ENCODE peak calls at places on chromosomes 7 and 10, in six cellular contexts. B is sigmoid colon, A is AG04449, Z is GM12865, J is lower leg skin, D is AG10803. W is an unnamed sample.

GRCh38 chr10:49596836-49597235 is 13.3 kb upstream of the SLC18A3 start:
- DNase-seq in B (no peak), A (no peak), Z (no peak), J (no peak), D (no peak), W (no peak)

GRCh38 chr7:24346129-24346528 is 62.1 kb downstream of the NPY start:
- DNase-seq in B (no peak), A (no peak), Z (no peak), J (no peak), D (no peak), W (no peak)

GRCh38 chr7:35379481-35379880 is 125.6 kb upstream of the TBX20 start:
- DNase-seq in B (peak; percentile 69), A (no peak), Z (no peak), J (no peak), D (no peak), W (no peak)

GRCh38 chr10:94292448-94293118 is 70.2 kb downstream of the NOC3L start:
- DNase-seq in B (peak; percentile 76), A (peak; percentile 49), Z (no peak), J (no peak), D (peak; percentile 86), W (peak; percentile 85)

GRCh38 chr10:33790506-33791283 is 456.2 kb upstream of the NRP1 start:
- DNase-seq in B (no peak), A (no peak), Z (no peak), J (no peak), D (no peak), W (no peak)

GRCh38 chr10:111273635-111274034 is 196.8 kb downstream of the ADRA2A start:
- DNase-seq in B (no peak), A (no peak), Z (no peak), J (no peak), D (no peak), W (no peak)

GRCh38 chr7:90931996-90932912 is 332.0 kb upstream of the FZD1 start:
- DNase-seq in B (no peak), A (no peak), Z (peak; percentile 92), J (no peak), D (peak; percentile 75), W (no peak)

GRCh38 chr7:39086638-39087360 is 109.1 kb downstream of the POU6F2 start:
- DNase-seq in B (no peak), A (no peak), Z (no peak), J (no peak), D (no peak), W (no peak)

GRCh38 chr10:95355241-95355779 is 64.5 kb upstream of the PDLIM1 start:
- DNase-seq in B (no peak), A (no peak), Z (no peak), J (no peak), D (no peak), W (peak; percentile 27)

GRCh38 chr10:929965-930364 is 1.5 kb downstream of the LARP4B start:
- DNase-seq in B (no peak), A (no peak), Z (peak; percentile 73), J (peak; percentile 17), D (no peak), W (no peak)

GRCh38 chr7:114070246-114070645 is 151.4 kb upstream of the PPP1R3A start:
- DNase-seq in B (no peak), A (no peak), Z (no peak), J (no peak), D (peak; percentile 24), W (peak; percentile 76)

GRCh38 chr7:42982604-42983115 is 50.5 kb downstream of the MRPL32 start:
- DNase-seq in B (no peak), A (no peak), Z (no peak), J (no peak), D (no peak), W (no peak)

GRCh38 chr7:75531359-75531821 is 39.3 kb downstream of the SPDYE5 start:
- DNase-seq in B (no peak), A (no peak), Z (no peak), J (peak; percentile 61), D (no peak), W (no peak)

GRCh38 chr7:37109853-37110252 is 338.8 kb downstream of the ELMO1 start:
- DNase-seq in B (no peak), A (no peak), Z (peak; percentile 3), J (no peak), D (no peak), W (no peak)

GRCh38 chr7:31126976-31127375 is 74.9 kb downstream of the ADCYAP1R1 start:
- DNase-seq in B (no peak), A (no peak), Z (no peak), J (no peak), D (peak; percentile 16), W (peak; percentile 35)

GRCh38 chr10:62769574-62770242 is 34.8 kb upstream of the ADO start:
- DNase-seq in B (no peak), A (no peak), Z (peak; percentile 73), J (no peak), D (peak; percentile 7), W (peak; percentile 36)

GRCh38 chr7:99124636-99125504 is 19.0 kb downstream of the SMURF1 start:
- DNase-seq in B (no peak), A (no peak), Z (no peak), J (no peak), D (no peak), W (no peak)

GRCh38 chr10:61975107-61975932 is 73.8 kb downstream of the ARID5B start:
- DNase-seq in B (no peak), A (peak; percentile 51), Z (peak; percentile 73), J (no peak), D (peak; percentile 85), W (peak; percentile 76)

GRCh38 chr10:97131702-97132101 is 54.1 kb downstream of the SLIT1 start:
- DNase-seq in B (no peak), A (no peak), Z (no peak), J (no peak), D (peak; percentile 37), W (peak; percentile 11)

GRCh38 chr7:117238937-117239336 is 83.9 kb downstream of the WNT2 start:
- DNase-seq in B (no peak), A (no peak), Z (no peak), J (no peak), D (no peak), W (no peak)
- TF ChIP-seq CTCF in B (no peak), A (no peak), Z (no peak), J (no peak), D (no peak), W (no peak)

DNA sequence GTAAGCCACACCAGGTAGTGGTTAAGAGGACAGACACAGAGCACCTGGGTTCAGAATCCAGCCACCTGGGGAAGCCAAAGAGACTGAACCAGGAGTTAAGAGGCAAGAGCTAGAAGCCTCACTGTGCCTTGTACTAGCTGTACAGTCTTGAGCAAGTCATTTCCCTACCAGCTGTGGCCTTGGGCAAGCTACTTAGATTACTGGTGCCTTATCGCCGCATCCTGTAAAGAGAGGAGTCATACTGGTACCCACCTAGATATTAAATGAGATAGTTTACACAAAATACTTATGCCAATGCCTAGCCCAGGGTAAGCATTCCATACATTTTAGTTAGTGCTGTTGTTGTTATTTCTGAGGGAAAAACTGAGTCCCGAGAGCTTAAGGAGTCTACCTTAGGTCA is 47.7 kb downstream of the HABP2 start:
- DNase-seq in B (no peak), A (no peak), Z (no peak), J (no peak), D (no peak), W (no peak)
- H3K4me3 ChIP-seq in B (no peak overlapping the region), A (no peak overlapping the region), Z (no peak overlapping the region), J (no peak overlapping the region), D (no peak overlapping the region), W (no peak overlapping the region)

DNA sequence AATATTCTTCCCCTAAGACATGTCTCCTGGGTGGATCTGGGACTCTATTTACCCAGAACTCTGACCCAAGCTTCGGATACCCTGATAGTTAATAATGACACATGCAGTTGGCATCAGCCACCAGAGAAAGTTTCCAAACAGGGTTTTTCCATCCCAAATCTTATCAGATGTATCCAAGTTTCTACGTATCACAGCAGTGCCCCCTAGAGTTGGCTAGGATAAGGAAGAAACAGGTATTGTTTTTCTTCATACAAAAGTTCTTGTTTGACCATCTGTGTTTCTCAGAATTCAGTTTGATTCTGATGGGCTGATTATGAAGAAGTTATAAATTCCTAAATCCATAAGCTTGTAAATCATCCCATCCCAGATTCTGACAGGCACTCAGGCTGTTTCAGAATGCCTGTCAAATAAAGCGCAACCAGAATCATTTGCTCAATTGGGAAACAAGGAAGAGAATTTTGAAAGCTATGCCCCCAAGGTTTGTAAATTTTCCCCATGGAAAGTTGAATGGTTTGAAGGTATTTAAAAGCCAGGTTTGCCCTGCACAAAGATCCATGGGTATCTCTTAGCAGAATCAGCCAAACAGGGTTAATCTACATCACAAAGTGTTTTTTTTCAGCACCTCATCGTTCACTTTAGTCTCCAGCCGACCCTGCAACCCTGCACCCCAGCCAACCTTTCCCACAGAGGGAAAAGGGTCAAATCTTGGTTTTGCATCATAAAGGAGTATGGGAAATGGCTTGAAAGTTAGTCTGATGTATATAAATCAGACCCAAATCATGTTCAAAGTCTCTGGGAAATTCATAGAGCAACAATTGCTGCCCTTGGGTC is 47.4 kb downstream of the NRAP start:
- DNase-seq in B (no peak), A (no peak), Z (no peak), J (no peak), D (peak; percentile 28), W (no peak)
- TF ChIP-seq CTCF in B (no peak), A (peak; percentile 25), Z (peak; percentile 30), J (no peak), D (peak; percentile 67), W (peak; percentile 19)

DNA sequence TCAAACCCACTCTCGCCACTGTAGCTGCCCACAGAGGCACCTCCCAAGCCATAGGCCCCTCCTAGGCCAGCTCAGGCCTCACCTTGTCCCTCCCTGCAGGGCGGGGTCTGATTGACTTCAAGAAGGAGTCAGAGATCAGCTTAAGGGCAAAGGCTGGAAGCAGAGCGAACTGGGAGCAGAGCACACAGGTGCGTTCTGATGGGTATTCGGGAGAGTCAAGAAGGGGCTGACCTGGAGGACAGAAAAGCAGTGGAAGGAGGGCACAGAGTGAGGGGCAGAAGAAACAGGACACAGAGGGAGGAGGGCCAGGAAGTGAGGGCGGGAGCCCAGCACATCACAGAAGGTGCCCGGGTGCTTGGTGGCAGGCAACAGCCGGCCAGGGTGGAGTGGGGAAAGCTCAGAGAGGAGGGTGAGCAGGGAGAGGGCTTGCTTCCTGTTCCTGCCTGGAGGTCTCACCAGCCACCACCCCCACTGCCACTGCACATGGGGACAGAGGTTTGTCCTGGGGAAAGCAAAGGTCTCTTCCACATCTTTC is at the start of gene AOC1:
- DNase-seq in B (peak; percentile 47), A (no peak), Z (no peak), J (peak; percentile 71), D (no peak), W (no peak)
- H3K4me3 ChIP-seq in B (no peak within 1 kb of the TSS), A (no peak within 1 kb of the TSS), Z (no peak within 1 kb of the TSS), J (no peak within 1 kb of the TSS), D (no peak within 1 kb of the TSS), W (no peak within 1 kb of the TSS)